ENCODE peak calls at places on chromosomes 7 and 10, in ten cellular contexts. One of them, this sample, is unnamed.
A peak's percentile ranks its signal among the peaks of the same experiment; 100 is the strongest.

GRCh38 chr10:71075759-71076472 is 136.5 kb upstream of the UNC5B start:
- DNase-seq in bronchial epithelial cell: no peak
- DNase-seq in nephron progenitor cell: peak; percentile 10
- DNase-seq in stimulated activated CD8-positive, alpha-beta memory T cell treated with anti-CD3 and anti-CD28 coated beads, Interleukin-2, amount 100 ng/mL, for 48 hours: no peak
- DNase-seq in CD8-positive, alpha-beta memory T cell: no peak
- DNase-seq in mesothelial cell of epicardium: peak; percentile 20
- DNase-seq in stimulated activated naive B cell treated with anti-CD40 and anti-IgM and Interleukin-4, amounts not matched to agents 10 μg/mL and 1 μg/mL and 100 μg/mL, for 72 hours: no peak
- DNase-seq in naive thymus-derived CD4-positive, alpha-beta T cell: no peak
- DNase-seq in renal cortical epithelial cell: no peak
- DNase-seq in neural crest cell: no peak
- DNase-seq in this sample: peak; percentile 9

GRCh38 chr10:96266118-96266770 is 5.1 kb downstream of the BLNK start:
- DNase-seq in bronchial epithelial cell: no peak
- DNase-seq in nephron progenitor cell: no peak
- DNase-seq in stimulated activated CD8-positive, alpha-beta memory T cell treated with anti-CD3 and anti-CD28 coated beads, Interleukin-2, amount 100 ng/mL, for 48 hours: no peak
- DNase-seq in CD8-positive, alpha-beta memory T cell: no peak
- DNase-seq in mesothelial cell of epicardium: no peak
- DNase-seq in stimulated activated naive B cell treated with anti-CD40 and anti-IgM and Interleukin-4, amounts not matched to agents 10 μg/mL and 1 μg/mL and 100 μg/mL, for 72 hours: no peak
- DNase-seq in naive thymus-derived CD4-positive, alpha-beta T cell: no peak
- DNase-seq in renal cortical epithelial cell: no peak
- DNase-seq in neural crest cell: no peak
- DNase-seq in this sample: no peak

GRCh38 chr10:114492351-114493037 is 88.2 kb upstream of the AFAP1L2 start:
- DNase-seq in bronchial epithelial cell: peak; percentile 45
- DNase-seq in nephron progenitor cell: no peak
- DNase-seq in stimulated activated CD8-positive, alpha-beta memory T cell treated with anti-CD3 and anti-CD28 coated beads, Interleukin-2, amount 100 ng/mL, for 48 hours: no peak
- DNase-seq in CD8-positive, alpha-beta memory T cell: no peak
- DNase-seq in mesothelial cell of epicardium: no peak
- DNase-seq in stimulated activated naive B cell treated with anti-CD40 and anti-IgM and Interleukin-4, amounts not matched to agents 10 μg/mL and 1 μg/mL and 100 μg/mL, for 72 hours: no peak
- DNase-seq in naive thymus-derived CD4-positive, alpha-beta T cell: no peak
- DNase-seq in renal cortical epithelial cell: peak; percentile 37
- DNase-seq in neural crest cell: no peak
- DNase-seq in this sample: no peak

GRCh38 chr7:81173766-81174281 is 255.0 kb upstream of the SEMA3C start:
- DNase-seq in bronchial epithelial cell: peak; percentile 57
- DNase-seq in nephron progenitor cell: no peak
- DNase-seq in stimulated activated CD8-positive, alpha-beta memory T cell treated with anti-CD3 and anti-CD28 coated beads, Interleukin-2, amount 100 ng/mL, for 48 hours: no peak
- DNase-seq in CD8-positive, alpha-beta memory T cell: no peak
- DNase-seq in mesothelial cell of epicardium: peak; percentile 45
- DNase-seq in stimulated activated naive B cell treated with anti-CD40 and anti-IgM and Interleukin-4, amounts not matched to agents 10 μg/mL and 1 μg/mL and 100 μg/mL, for 72 hours: no peak
- DNase-seq in naive thymus-derived CD4-positive, alpha-beta T cell: no peak
- DNase-seq in renal cortical epithelial cell: peak; percentile 98
- DNase-seq in neural crest cell: no peak
- DNase-seq in this sample: no peak

GRCh38 chr7:49768835-49769234 is 4.6 kb upstream of the VWC2 start:
- DNase-seq in bronchial epithelial cell: no peak
- DNase-seq in nephron progenitor cell: no peak
- DNase-seq in stimulated activated CD8-positive, alpha-beta memory T cell treated with anti-CD3 and anti-CD28 coated beads, Interleukin-2, amount 100 ng/mL, for 48 hours: no peak
- DNase-seq in CD8-positive, alpha-beta memory T cell: no peak
- DNase-seq in mesothelial cell of epicardium: no peak
- DNase-seq in stimulated activated naive B cell treated with anti-CD40 and anti-IgM and Interleukin-4, amounts not matched to agents 10 μg/mL and 1 μg/mL and 100 μg/mL, for 72 hours: no peak
- DNase-seq in naive thymus-derived CD4-positive, alpha-beta T cell: no peak
- DNase-seq in renal cortical epithelial cell: no peak
- DNase-seq in neural crest cell: no peak
- DNase-seq in this sample: no peak

GRCh38 chr7:29360633-29361625 is 166.4 kb downstream of the CHN2 start:
- DNase-seq in bronchial epithelial cell: no peak
- DNase-seq in nephron progenitor cell: no peak
- DNase-seq in stimulated activated CD8-positive, alpha-beta memory T cell treated with anti-CD3 and anti-CD28 coated beads, Interleukin-2, amount 100 ng/mL, for 48 hours: no peak
- DNase-seq in CD8-positive, alpha-beta memory T cell: no peak
- DNase-seq in mesothelial cell of epicardium: no peak
- DNase-seq in stimulated activated naive B cell treated with anti-CD40 and anti-IgM and Interleukin-4, amounts not matched to agents 10 μg/mL and 1 μg/mL and 100 μg/mL, for 72 hours: no peak
- DNase-seq in naive thymus-derived CD4-positive, alpha-beta T cell: no peak
- DNase-seq in renal cortical epithelial cell: no peak
- DNase-seq in neural crest cell: no peak
- DNase-seq in this sample: no peak

GRCh38 chr10:49350856-49351532 is 44.9 kb downstream of the DRGX start:
- DNase-seq in bronchial epithelial cell: no peak
- DNase-seq in nephron progenitor cell: no peak
- DNase-seq in stimulated activated CD8-positive, alpha-beta memory T cell treated with anti-CD3 and anti-CD28 coated beads, Interleukin-2, amount 100 ng/mL, for 48 hours: no peak
- DNase-seq in CD8-positive, alpha-beta memory T cell: no peak
- DNase-seq in mesothelial cell of epicardium: peak; percentile 19
- DNase-seq in stimulated activated naive B cell treated with anti-CD40 and anti-IgM and Interleukin-4, amounts not matched to agents 10 μg/mL and 1 μg/mL and 100 μg/mL, for 72 hours: no peak
- DNase-seq in naive thymus-derived CD4-positive, alpha-beta T cell: no peak
- DNase-seq in renal cortical epithelial cell: no peak
- DNase-seq in neural crest cell: no peak
- DNase-seq in this sample: no peak

GRCh38 chr7:70456729-70457128 is 675.2 kb upstream of the GALNT17 start:
- DNase-seq in bronchial epithelial cell: no peak
- DNase-seq in nephron progenitor cell: peak; percentile 25
- DNase-seq in stimulated activated CD8-positive, alpha-beta memory T cell treated with anti-CD3 and anti-CD28 coated beads, Interleukin-2, amount 100 ng/mL, for 48 hours: no peak
- DNase-seq in CD8-positive, alpha-beta memory T cell: no peak
- DNase-seq in mesothelial cell of epicardium: no peak
- DNase-seq in stimulated activated naive B cell treated with anti-CD40 and anti-IgM and Interleukin-4, amounts not matched to agents 10 μg/mL and 1 μg/mL and 100 μg/mL, for 72 hours: no peak
- DNase-seq in naive thymus-derived CD4-positive, alpha-beta T cell: no peak
- DNase-seq in renal cortical epithelial cell: no peak
- DNase-seq in neural crest cell: no peak
- DNase-seq in this sample: no peak

GRCh38 chr7:73971315-73971700 is 56.7 kb upstream of the ELN start:
- DNase-seq in bronchial epithelial cell: no peak
- DNase-seq in nephron progenitor cell: no peak
- DNase-seq in stimulated activated CD8-positive, alpha-beta memory T cell treated with anti-CD3 and anti-CD28 coated beads, Interleukin-2, amount 100 ng/mL, for 48 hours: no peak
- DNase-seq in CD8-positive, alpha-beta memory T cell: no peak
- DNase-seq in mesothelial cell of epicardium: no peak
- DNase-seq in stimulated activated naive B cell treated with anti-CD40 and anti-IgM and Interleukin-4, amounts not matched to agents 10 μg/mL and 1 μg/mL and 100 μg/mL, for 72 hours: no peak
- DNase-seq in naive thymus-derived CD4-positive, alpha-beta T cell: no peak
- DNase-seq in renal cortical epithelial cell: no peak
- DNase-seq in neural crest cell: no peak
- DNase-seq in this sample: no peak

GRCh38 chr7:154640266-154640865 is 362.6 kb downstream of the PAXIP1 start:
- DNase-seq in bronchial epithelial cell: no peak
- DNase-seq in nephron progenitor cell: peak; percentile 32
- DNase-seq in stimulated activated CD8-positive, alpha-beta memory T cell treated with anti-CD3 and anti-CD28 coated beads, Interleukin-2, amount 100 ng/mL, for 48 hours: no peak
- DNase-seq in CD8-positive, alpha-beta memory T cell: no peak
- DNase-seq in mesothelial cell of epicardium: no peak
- DNase-seq in stimulated activated naive B cell treated with anti-CD40 and anti-IgM and Interleukin-4, amounts not matched to agents 10 μg/mL and 1 μg/mL and 100 μg/mL, for 72 hours: no peak
- DNase-seq in naive thymus-derived CD4-positive, alpha-beta T cell: no peak
- DNase-seq in renal cortical epithelial cell: no peak
- DNase-seq in neural crest cell: no peak
- DNase-seq in this sample: no peak

GRCh38 chr10:49741108-49741995 is 20.8 kb downstream of the OGDHL start:
- DNase-seq in bronchial epithelial cell: no peak
- DNase-seq in nephron progenitor cell: no peak
- DNase-seq in stimulated activated CD8-positive, alpha-beta memory T cell treated with anti-CD3 and anti-CD28 coated beads, Interleukin-2, amount 100 ng/mL, for 48 hours: no peak
- DNase-seq in CD8-positive, alpha-beta memory T cell: no peak
- DNase-seq in mesothelial cell of epicardium: no peak
- DNase-seq in stimulated activated naive B cell treated with anti-CD40 and anti-IgM and Interleukin-4, amounts not matched to agents 10 μg/mL and 1 μg/mL and 100 μg/mL, for 72 hours: no peak
- DNase-seq in naive thymus-derived CD4-positive, alpha-beta T cell: no peak
- DNase-seq in renal cortical epithelial cell: no peak
- DNase-seq in neural crest cell: no peak
- DNase-seq in this sample: no peak

GRCh38 chr7:112882022-112882421 is 91.8 kb upstream of the TMEM168 start:
- DNase-seq in bronchial epithelial cell: no peak
- DNase-seq in nephron progenitor cell: no peak
- DNase-seq in stimulated activated CD8-positive, alpha-beta memory T cell treated with anti-CD3 and anti-CD28 coated beads, Interleukin-2, amount 100 ng/mL, for 48 hours: no peak
- DNase-seq in CD8-positive, alpha-beta memory T cell: no peak
- DNase-seq in mesothelial cell of epicardium: no peak
- DNase-seq in stimulated activated naive B cell treated with anti-CD40 and anti-IgM and Interleukin-4, amounts not matched to agents 10 μg/mL and 1 μg/mL and 100 μg/mL, for 72 hours: no peak
- DNase-seq in naive thymus-derived CD4-positive, alpha-beta T cell: no peak
- DNase-seq in renal cortical epithelial cell: no peak
- DNase-seq in neural crest cell: no peak
- DNase-seq in this sample: no peak